ENCODE peak calls at places on chromosomes 3 and 15, in five cellular contexts. T is stomach, Z is lung, V is heart right ventricle, Q is dorsolateral prefrontal cortex. C is an unnamed sample. For H3K27me3, the result is how much of the 10 kb centered on the place peaks cover.

GRCh38 chr3:117645561-117646242 is 936.1 kb downstream of the TUSC7 start:
- DNase-seq in T (no peak), Z (no peak), V (no peak), Q (no peak), C (no peak)

GRCh38 chr3:54659347-54659746 is 268.5 kb downstream of the LRTM1 start:
- DNase-seq in T (no peak), Z (no peak), V (no peak), Q (no peak), C (no peak)

GRCh38 chr3:147361671-147362420 is 44.5 kb downstream of the ZIC4 start:
- DNase-seq in T (no peak), Z (no peak), V (no peak), Q (no peak), C (peak)

GRCh38 chr15:43484455-43484854 is 8.5 kb downstream of the TP53BP1 start:
- DNase-seq in T (no peak), Z (no peak), V (no peak), Q (no peak), C (no peak)

GRCh38 chr3:153429821-153430220 is 267.8 kb downstream of the RAP2B start:
- DNase-seq in T (no peak), Z (no peak), V (no peak), Q (no peak), C (no peak)

GRCh38 chr3:160602259-160602658 is 36.9 kb upstream of the KPNA4 start:
- DNase-seq in T (no peak), Z (no peak), V (no peak), Q (no peak), C (no peak)

GRCh38 chr3:64278631-64279030 is 53.4 kb upstream of the PRICKLE2 start:
- DNase-seq in T (no peak), Z (no peak), V (no peak), Q (no peak), C (no peak)

GRCh38 chr3:85567074-85567676 is 608.4 kb downstream of the CADM2 start:
- DNase-seq in T (peak), Z (peak), V (peak), Q (peak), C (no peak)

GRCh38 chr15:39125904-39126303 is 455.0 kb upstream of the THBS1 start:
- DNase-seq in T (no peak), Z (no peak), V (no peak), Q (no peak), C (no peak)

GRCh38 chr15:68335251-68335650 is 57.7 kb downstream of the FEM1B start:
- DNase-seq in T (no peak), Z (no peak), V (no peak), Q (peak), C (no peak)

GRCh38 chr3:71064288-71064975 is 519.1 kb downstream of the FOXP1 start:
- DNase-seq in T (peak), Z (peak), V (peak), Q (peak), C (no peak)

GRCh38 chr3:174330303-174330702 is 528.8 kb upstream of the NAALADL2 start:
- DNase-seq in T (no peak), Z (no peak), V (no peak), Q (no peak), C (no peak)

GRCh38 chr15:87887177-87887576 is 369.4 kb downstream of the NTRK3 start:
- DNase-seq in T (no peak), Z (no peak), V (no peak), Q (no peak), C (no peak)

GRCh38 chr3:172808969-172809546 is 58.5 kb downstream of the ECT2 start:
- DNase-seq in T (no peak), Z (no peak), V (no peak), Q (no peak), C (no peak)

GRCh38 chr15:66092053-66092976 is 161.2 kb downstream of the MEGF11 start:
- DNase-seq in T (no peak), Z (no peak), V (no peak), Q (no peak), C (no peak)

GRCh38 chr3:112376996-112377395 is 44.0 kb downstream of the CD200 start:
- DNase-seq in T (no peak), Z (no peak), V (no peak), Q (no peak), C (no peak)

GRCh38 chr3:149480326-149481017 is 6.0 kb downstream of the TM4SF4 start:
- DNase-seq in T (peak), Z (peak), V (peak), Q (peak), C (peak)

GRCh38 chr3:126961191-126961790 is 21.6 kb upstream of the PLXNA1 start:
- DNase-seq in T (no peak), Z (peak), V (peak), Q (no peak), C (no peak)

GRCh38 chr15:98599911-98600685 is 48.2 kb upstream of the IGF1R start:
- DNase-seq in T (no peak), Z (peak), V (peak), Q (no peak), C (no peak)

GRCh38 chr15:71532994-71533393 is 277.4 kb upstream of the NR2E3 start:
- DNase-seq in T (no peak), Z (no peak), V (no peak), Q (no peak), C (peak)

GRCh38 chr15:47588968-47589367 is 128.3 kb upstream of the SEMA6D start:
- DNase-seq in T (no peak), Z (no peak), V (no peak), Q (no peak), C (no peak)

GRCh38 chr3:157282261-157283191 is 122.6 kb upstream of the CCNL1 start:
- DNase-seq in T (no peak), Z (no peak), V (no peak), Q (no peak), C (no peak)

GRCh38 chr3:101497803-101498202 is 15.2 kb downstream of the SENP7 start:
- DNase-seq in T (no peak), Z (no peak), V (no peak), Q (no peak), C (no peak)

GRCh38 chr3:19885468-19885867 is 48.5 kb downstream of the EFHB start:
- DNase-seq in T (no peak), Z (no peak), V (peak), Q (no peak), C (no peak)

GRCh38 chr3:57892423-57892822 is 115.8 kb upstream of the FLNB start:
- DNase-seq in T (no peak), Z (no peak), V (no peak), Q (no peak), C (no peak)

GRCh38 chr3:45560270-45561020 is 34.1 kb upstream of the LIMD1 start:
- DNase-seq in T (peak), Z (no peak), V (peak), Q (no peak), C (no peak)

GRCh38 chr15:31128919-31129768 is 27.6 kb upstream of the TRPM1 start:
- DNase-seq in T (peak), Z (peak), V (peak), Q (peak), C (peak)

GRCh38 chr15:57747206-57747605 is 40.7 kb downstream of the POLR2M start:
- DNase-seq in T (peak), Z (no peak), V (peak), Q (no peak), C (no peak)

GRCh38 chr15:68580026-68580882 is 1.5 kb downstream of the CORO2B start:
- DNase-seq in T (no peak), Z (no peak), V (no peak), Q (no peak), C (no peak)

GRCh38 chr15:90414408-90415028 is 26.5 kb downstream of the IQGAP1 start:
- DNase-seq in T (no peak), Z (no peak), V (no peak), Q (no peak), C (no peak)

GRCh38 chr15:76576526-76577279 is 240.1 kb downstream of the ISL2 start:
- DNase-seq in T (peak), Z (peak), V (peak), Q (peak), C (no peak)

GRCh38 chr3:37181766-37182165 is 7.4 kb upstream of the LRRFIP2 start:
- DNase-seq in T (no peak), Z (no peak), V (no peak), Q (no peak), C (no peak)

GRCh38 chr3:121970047-121970446 is 52.0 kb downstream of the ILDR1 start:
- DNase-seq in T (no peak), Z (no peak), V (no peak), Q (no peak), C (no peak)

GRCh38 chr3:111589303-111590095 is 5.6 kb downstream of the ZBED2 start:
- DNase-seq in T (no peak), Z (no peak), V (no peak), Q (no peak), C (no peak)

GRCh38 chr15:90592144-90592887 is 62.6 kb downstream of the CRTC3 start:
- DNase-seq in T (no peak), Z (no peak), V (no peak), Q (no peak), C (no peak)

GRCh38 chr15:65682404-65682911 is 60.7 kb downstream of the SLC24A1 start:
- DNase-seq in T (no peak), Z (no peak), V (no peak), Q (no peak), C (no peak)

GRCh38 chr15:28890711-28891495 is 5.1 kb downstream of the APBA2 start:
- DNase-seq in T (no peak), Z (no peak), V (no peak), Q (no peak), C (no peak)

GRCh38 chr3:128385080-128385832 is 81.4 kb downstream of the DNAJB8 start:
- DNase-seq in T (peak), Z (peak), V (peak), Q (no peak), C (no peak)

GRCh38 chr3:126606021-126606420 is 47.3 kb upstream of the C3orf22 start:
- DNase-seq in T (no peak), Z (no peak), V (no peak), Q (no peak), C (no peak)

DNA sequence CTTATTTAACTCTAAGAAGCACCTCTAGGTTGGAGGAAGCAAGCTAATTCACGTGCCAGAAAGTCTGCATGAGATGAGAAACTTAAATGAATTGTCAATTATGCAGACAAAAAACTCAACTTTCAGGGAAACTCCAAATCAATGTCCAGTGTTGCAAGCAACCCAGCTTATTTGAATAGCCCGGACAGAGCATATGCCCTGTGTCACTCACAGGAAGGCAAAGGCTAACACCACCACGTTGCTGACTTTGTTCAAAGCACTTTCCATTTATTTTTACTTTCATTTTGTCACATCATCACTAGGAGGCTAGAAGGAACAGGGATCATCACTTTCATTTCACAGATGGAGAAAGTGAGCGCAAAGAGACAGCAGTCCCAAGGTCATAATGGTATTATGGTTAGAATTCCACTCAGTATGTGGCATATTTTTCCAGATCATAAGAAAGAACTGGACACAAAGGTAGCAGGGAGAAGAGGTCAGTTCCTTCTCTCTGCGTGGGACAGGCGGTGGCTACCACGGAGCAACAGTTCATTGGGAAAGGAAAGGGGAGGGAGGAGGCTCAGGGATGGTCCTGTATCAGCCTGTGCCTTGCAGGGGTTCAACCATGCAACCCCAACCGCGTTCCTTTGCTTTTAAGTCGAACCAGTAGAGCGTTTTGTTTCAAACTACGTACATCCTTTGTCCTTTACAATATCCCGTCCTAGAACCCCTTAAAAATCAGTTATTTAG is 1.2 kb downstream of the HEG1 start:
- DNase-seq in T (no peak), Z (no peak), V (no peak), Q (peak), C (no peak)
- TF ChIP-seq CTCF in T (no peak), Z (no peak), V (no peak), Q (no peak), C (no peak)

DNA sequence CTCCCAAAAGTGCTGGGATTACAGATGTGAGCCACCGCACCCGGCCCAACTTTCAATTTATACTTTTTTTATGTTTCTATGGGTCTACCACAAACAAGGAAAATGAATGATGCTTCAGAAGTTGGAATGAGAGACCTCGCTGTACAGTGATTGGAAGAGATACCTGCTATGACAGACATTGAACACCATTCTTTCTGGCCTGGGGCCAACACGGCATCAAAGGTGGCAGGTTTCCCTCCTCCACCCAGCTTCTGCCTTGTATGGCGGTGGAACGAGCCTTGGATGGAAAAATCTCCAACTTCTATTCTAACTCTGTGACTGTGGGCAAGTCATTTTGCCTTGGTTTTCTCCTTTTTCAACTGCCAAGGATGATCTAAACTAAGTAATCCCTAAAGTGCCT is 117.8 kb upstream of the FAM174B start:
- DNase-seq in T (no peak), Z (no peak), V (no peak), Q (no peak), C (no peak)
- H3K27me3 ChIP-seq in T (under half), Z (under half), V (under half), Q (under half), C (under half)

DNA sequence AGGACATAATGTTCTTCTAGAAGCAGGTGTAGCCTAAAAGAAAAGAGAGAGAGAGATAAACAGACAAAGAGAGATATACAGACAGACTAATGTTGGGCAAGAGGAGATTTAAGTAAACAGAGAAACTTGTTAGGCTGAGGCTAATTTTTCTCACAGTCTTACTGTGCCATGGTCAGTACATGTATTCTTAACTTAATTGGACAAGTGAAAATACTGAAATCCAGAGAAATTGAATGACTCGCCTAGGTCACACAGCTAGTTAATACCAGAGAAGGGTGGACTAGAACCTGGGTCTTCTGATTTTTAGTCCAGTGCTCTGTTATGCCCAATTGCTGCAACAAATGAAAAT is 6.7 kb upstream of the ZNF609 start:
- DNase-seq in T (no peak), Z (no peak), V (no peak), Q (no peak), C (no peak)
- H3K27ac ChIP-seq in T (no peak), Z (no peak), V (no peak), Q (peak), C (no peak)

GRCh38 chr15:23039151-23039916 is at the start of gene TUBGCP5:
- DNase-seq in T (peak), Z (peak), V (peak), Q (peak), C (peak)

GRCh38 chr15:23035964-23036566 is 3.3 kb downstream of the TUBGCP5 start:
- DNase-seq in T (peak), Z (peak), V (peak), Q (peak), C (peak)

GRCh38 chr15:23033979-23034378 is 5.4 kb downstream of the TUBGCP5 start:
- DNase-seq in T (no peak), Z (no peak), V (no peak), Q (no peak), C (no peak)

GRCh38 chr15:23038741-23039150 is 623 bp downstream of the TUBGCP5 start:
- DNase-seq in T (no peak), Z (no peak), V (no peak), Q (no peak), C (no peak)

GRCh38 chr15:23039917-23040281 is 530 bp upstream of the TUBGCP5 start:
- DNase-seq in T (no peak), Z (no peak), V (peak), Q (no peak), C (no peak)
- TF ChIP-seq CTCF in T (no peak), Z (no peak), V (no peak), Q (no peak), C (no peak)

GRCh38 chr15:83449250-83449671 is 2.1 kb downstream of the SH3GL3 start:
- DNase-seq in T (no peak), Z (no peak), V (no peak), Q (peak), C (no peak)

GRCh38 chr15:83445653-83446052 is 1.5 kb upstream of the SH3GL3 start:
- DNase-seq in T (no peak), Z (no peak), V (no peak), Q (no peak), C (no peak)

GRCh38 chr15:83446417-83446816 is 724 bp upstream of the SH3GL3 start:
- DNase-seq in T (no peak), Z (no peak), V (no peak), Q (no peak), C (no peak)

GRCh38 chr15:83444936-83445335 is 2.2 kb upstream of the SH3GL3 start:
- DNase-seq in T (no peak), Z (no peak), V (no peak), Q (no peak), C (no peak)

DNA sequence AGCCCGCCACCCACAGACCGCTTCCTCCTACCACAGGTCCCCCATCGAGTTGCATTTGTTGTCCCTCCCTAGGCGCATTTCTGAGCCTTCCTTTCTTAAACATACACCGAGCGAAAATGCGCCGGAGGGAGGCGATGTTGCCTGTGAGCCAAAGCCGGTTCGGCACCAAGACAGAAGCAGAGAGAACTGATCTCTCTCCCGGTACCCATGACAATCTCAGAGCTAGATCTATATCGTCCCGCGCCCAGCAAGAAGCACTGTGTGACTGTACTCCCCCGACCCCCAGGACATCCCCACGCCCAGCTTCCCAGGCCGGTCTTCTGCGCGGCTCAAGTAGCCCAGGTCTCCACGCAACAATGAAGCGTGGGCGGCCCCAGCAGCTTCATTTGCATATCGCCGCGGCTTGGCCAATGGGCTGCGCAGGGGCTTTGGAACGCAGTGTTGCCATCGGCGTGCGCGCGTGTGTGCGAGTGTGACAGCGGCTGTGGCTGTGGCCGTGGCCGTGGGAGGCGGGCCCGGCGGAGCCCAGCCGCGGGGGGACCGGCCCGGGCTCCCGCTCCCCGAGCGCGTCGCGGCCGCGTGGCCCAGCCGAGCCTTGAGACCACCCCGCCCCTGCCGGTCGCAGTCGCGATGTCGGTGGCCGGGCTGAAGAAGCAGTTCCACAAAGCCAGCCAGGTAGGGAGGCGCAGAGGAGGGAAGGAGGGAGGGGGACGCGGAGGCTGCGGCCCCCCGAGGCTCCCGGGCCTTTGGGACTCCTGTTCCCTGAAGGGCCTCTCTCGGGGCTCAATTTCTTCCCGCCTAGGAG is at the start of gene SH3GL3:
- DNase-seq in T (peak), Z (peak), V (peak), Q (peak), C (no peak)
- H3K27me3 ChIP-seq in T (under half), Z (under half), V (under half), Q (under half), C (under half)

GRCh38 chr3:194773666-194774455 is 88.2 kb downstream of the FAM43A start:
- DNase-seq in T (no peak), Z (no peak), V (no peak), Q (no peak), C (no peak)
- H3K27ac ChIP-seq in T (no peak), Z (no peak), V (no peak), Q (no peak), C (no peak)

DNA sequence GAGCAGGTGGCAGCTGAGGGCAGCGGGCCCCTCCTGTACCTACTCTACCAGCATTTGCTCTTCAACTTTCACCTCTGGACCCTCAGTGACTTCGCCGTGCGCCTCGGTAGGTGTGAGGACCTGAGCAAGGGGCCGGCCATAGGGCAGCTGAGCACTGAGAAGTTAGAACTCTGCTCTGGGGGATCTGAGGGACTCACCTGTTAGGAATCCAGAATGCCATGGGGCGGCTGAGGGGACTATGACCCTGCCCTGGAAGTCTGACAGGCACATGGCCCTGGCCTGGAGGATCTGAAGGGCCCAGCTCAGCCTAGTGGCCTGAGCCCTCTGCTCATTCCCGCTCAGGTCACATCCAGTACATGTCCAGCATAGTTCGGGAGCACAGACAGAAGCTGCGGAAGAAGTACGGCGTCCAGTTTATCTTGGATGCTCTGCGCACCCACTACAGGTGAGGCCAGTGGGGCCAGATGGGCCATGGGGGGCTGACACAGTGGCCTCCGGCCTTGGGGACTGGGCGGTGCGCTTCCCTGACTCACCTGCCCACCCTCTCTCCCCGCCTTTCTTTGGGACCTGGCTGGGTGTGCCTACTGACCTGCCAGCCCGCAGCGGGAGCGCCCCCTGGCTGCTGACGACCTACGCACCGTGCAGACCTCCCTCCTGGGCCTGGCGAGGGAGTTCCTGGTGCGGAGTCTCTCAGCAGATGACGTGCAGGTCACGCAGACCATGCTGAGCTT is 18.8 kb downstream of the NBEAL2 start:
- DNase-seq in T (peak), Z (peak), V (peak), Q (peak), C (no peak)
- TF ChIP-seq CTCF in T (peak), Z (peak), V (peak), Q (peak), C (peak)

C was measured in Panc1.